ENCODE peak calls at places on chromosome 11, in eight cellular contexts. A is RPMI7951; G is activated CD8-positive, alpha-beta memory T cell treated with anti-CD3 and anti-CD28 coated beads for 4 hours; J is GM20000; I is ovary; L is NCI-H2029; Q is CD4-positive, alpha-beta T cell; X is GDM1. V is an unnamed sample.

GRCh38 chr11:119782673-119783072 is 53.7 kb upstream of the NECTIN1 start:
- DNase-seq in J (peak; percentile 61), G (no peak), X (no peak), A (peak; percentile 60), I (no peak), Q (no peak), L (no peak), V (no peak)

GRCh38 chr11:128133501-128133900 is 453.9 kb downstream of the ETS1 start:
- DNase-seq in L (no peak), X (no peak), G (no peak), Q (no peak), I (no peak), J (no peak), A (no peak), V (no peak)

GRCh38 chr11:69280994-69281393 is 13.0 kb upstream of the MYEOV start:
- DNase-seq in A (peak; percentile 91), G (no peak), I (no peak), Q (no peak), J (no peak), L (no peak), X (no peak), V (no peak)

GRCh38 chr11:78138281-78138680 is 1.1 kb downstream of the ALG8 start:
- DNase-seq in Q (no peak), I (no peak), A (no peak), G (no peak), J (no peak), L (no peak), X (no peak), V (no peak)

GRCh38 chr11:64885367-64886286 is 7.2 kb upstream of the EHD1 start:
- DNase-seq in J (no peak), I (no peak), L (no peak), X (no peak), G (no peak), A (peak; percentile 62), Q (peak; percentile 29), V (no peak)

GRCh38 chr11:3906166-3906565 is 50.7 kb downstream of the STIM1 start:
- DNase-seq in G (no peak), I (no peak), J (no peak), Q (no peak), A (no peak), X (no peak), L (no peak), V (no peak)

GRCh38 chr11:877565-877964 is 33.0 kb downstream of the CHID1 start:
- DNase-seq in L (no peak), I (no peak), J (no peak), A (no peak), Q (no peak), G (no peak), X (no peak), V (no peak)

GRCh38 chr11:77259681-77260080 is 41.8 kb downstream of the GDPD4 start:
- DNase-seq in A (no peak), J (no peak), L (no peak), X (no peak), G (no peak), Q (no peak), I (no peak), V (no peak)

GRCh38 chr11:100816823-100817222 is 129.7 kb downstream of the ARHGAP42 start:
- DNase-seq in G (no peak), X (no peak), I (no peak), L (no peak), Q (no peak), A (no peak), J (no peak), V (no peak)

GRCh38 chr11:133041928-133042890 is 490.1 kb downstream of the OPCML start:
- DNase-seq in J (no peak), A (no peak), X (no peak), G (no peak), Q (no peak), L (no peak), I (no peak), V (no peak)

GRCh38 chr11:20555783-20556182 is 43.6 kb upstream of the SLC6A5 start:
- DNase-seq in A (no peak), L (no peak), X (no peak), G (no peak), I (no peak), Q (no peak), J (no peak), V (no peak)

V was measured in T-cell.